ENCODE peak calls at places on chromosomes 11 and 22, in nine cellular contexts. K is Panc1, S is HCT116, P is A549, T is GM23338, L is GM12878, Q is SK-N-SH, A is HepG2, Z is K562. X is an unnamed sample.

GRCh38 chr22:42001127-42001526 is 2.5 kb downstream of the WBP2NL start:
- DNase-seq in K (no peak), S (no peak), P (no peak), T (no peak), L (no peak), Q (no peak), A (no peak), Z (no peak), X (no peak)

GRCh38 chr22:38051261-38051660 is 5.9 kb upstream of the PICK1 start:
- DNase-seq in K (no peak), S (no peak), P (no peak), T (no peak), L (no peak), Q (no peak), A (no peak), Z (no peak), X (no peak)

GRCh38 chr22:31748490-31748889 is 1.4 kb downstream of the PRR14L start:
- DNase-seq in K (no peak), S (no peak), P (no peak), T (peak), L (no peak), Q (no peak), A (no peak), Z (no peak), X (no peak)

GRCh38 chr11:95592455-95592854 is 197.1 kb downstream of the FAM76B start:
- DNase-seq in K (no peak), S (no peak), P (no peak), T (peak), L (no peak), Q (no peak), A (no peak), Z (no peak), X (no peak)

GRCh38 chr11:94574193-94574961 is 7.2 kb downstream of the PIWIL4 start:
- DNase-seq in K (no peak), S (no peak), P (no peak), T (no peak), L (no peak), Q (no peak), A (no peak), Z (peak), X (peak)

GRCh38 chr11:68374531-68374930 is 62.1 kb downstream of the LRP5 start:
- DNase-seq in K (no peak), S (no peak), P (no peak), T (no peak), L (no peak), Q (no peak), A (no peak), Z (no peak), X (no peak)

GRCh38 chr11:44952500-44953260 is 2.0 kb upstream of the TP53I11 start:
- DNase-seq in K (no peak), S (no peak), P (no peak), T (no peak), L (no peak), Q (no peak), A (no peak), Z (no peak), X (no peak)

GRCh38 chr11:78450866-78451265 is 33.2 kb upstream of the GAB2 start:
- DNase-seq in K (no peak), S (no peak), P (no peak), T (no peak), L (no peak), Q (no peak), A (no peak), Z (no peak), X (no peak)

GRCh38 chr11:67545280-67545679 is 22.0 kb upstream of the CABP2 start:
- DNase-seq in K (no peak), S (no peak), P (no peak), T (peak), L (no peak), Q (no peak), A (peak), Z (peak), X (no peak)

GRCh38 chr11:2376751-2377451 is at the start of gene CD81:
- DNase-seq in K (no peak), S (no peak), P (peak), T (no peak), L (no peak), Q (peak), A (no peak), Z (peak), X (no peak)

GRCh38 chr11:87322570-87322969 is 284.8 kb downstream of the TMEM135 start:
- DNase-seq in K (no peak), S (no peak), P (no peak), T (no peak), L (no peak), Q (no peak), A (no peak), Z (no peak), X (no peak)

GRCh38 chr11:46537851-46538295 is 56.0 kb downstream of the AMBRA1 start:
- DNase-seq in K (peak), S (peak), P (peak), T (peak), L (no peak), Q (peak), A (peak), Z (peak), X (peak)

GRCh38 chr11:84256618-84257017 is 970.5 kb upstream of the CCDC90B start:
- DNase-seq in K (no peak), S (no peak), P (no peak), T (no peak), L (no peak), Q (no peak), A (no peak), Z (no peak), X (no peak)

GRCh38 chr11:126246636-126247035 is 22.1 kb downstream of the SRPRA start:
- DNase-seq in K (no peak), S (no peak), P (no peak), T (no peak), L (no peak), Q (no peak), A (no peak), Z (no peak), X (no peak)

GRCh38 chr11:45133871-45134270 is 12.6 kb upstream of the PRDM11 start:
- DNase-seq in K (no peak), S (no peak), P (no peak), T (no peak), L (no peak), Q (no peak), A (no peak), Z (no peak), X (no peak)

GRCh38 chr11:653837-654236 is 16.8 kb downstream of the DRD4 start:
- DNase-seq in K (no peak), S (no peak), P (no peak), T (no peak), L (no peak), Q (no peak), A (no peak), Z (no peak), X (no peak)

GRCh38 chr11:61940466-61940865 is 9.7 kb upstream of the BEST1 start:
- DNase-seq in K (no peak), S (no peak), P (no peak), T (no peak), L (no peak), Q (no peak), A (no peak), Z (no peak), X (no peak)
- TF ChIP-seq REST in K (no peak), S (no peak), P (no peak), T (no peak), L (no peak), Q (no peak), A (no peak), Z (no peak), X (no peak)

GRCh38 chr22:24408630-24409029 is 18.8 kb upstream of the ADORA2A start:
- DNase-seq in K (no peak), S (no peak), P (no peak), T (no peak), L (no peak), Q (peak), A (no peak), Z (no peak), X (no peak)

GRCh38 chr22:24412274-24412673 is 15.1 kb upstream of the ADORA2A start:
- DNase-seq in K (no peak), S (no peak), P (no peak), T (no peak), L (no peak), Q (no peak), A (no peak), Z (no peak), X (no peak)

GRCh38 chr22:24411256-24412004 is 16.0 kb upstream of the ADORA2A start:
- DNase-seq in K (no peak), S (no peak), P (no peak), T (no peak), L (no peak), Q (peak), A (no peak), Z (no peak), X (no peak)

GRCh38 chr22:24409707-24410106 is 17.7 kb upstream of the ADORA2A start:
- DNase-seq in K (no peak), S (no peak), P (no peak), T (no peak), L (no peak), Q (no peak), A (no peak), Z (no peak), X (no peak)

GRCh38 chr22:24410110-24410856 is 17.1 kb upstream of the ADORA2A start:
- DNase-seq in K (no peak), S (no peak), P (no peak), T (no peak), L (no peak), Q (peak), A (no peak), Z (no peak), X (no peak)
- TF ChIP-seq REST in K (no peak), S (no peak), P (no peak), T (no peak), L (no peak), Q (peak), A (no peak), Z (no peak), X (no peak)

GRCh38 chr11:120244966-120245365 is 5.0 kb downstream of the POU2F3 start:
- DNase-seq in K (no peak), S (no peak), P (no peak), T (no peak), L (no peak), Q (no peak), A (no peak), Z (no peak), X (no peak)
- TF ChIP-seq REST in K (no peak), S (no peak), P (no peak), T (no peak), L (no peak), Q (no peak), A (no peak), Z (no peak), X (no peak)

GRCh38 chr11:113387605-113388211 is at the start of gene ANKK1:
- DNase-seq in K (no peak), S (peak), P (no peak), T (peak), L (no peak), Q (peak), A (no peak), Z (peak), X (no peak)
- TF ChIP-seq REST in K (no peak), S (no peak), P (no peak), T (peak), L (no peak), Q (no peak), A (no peak), Z (no peak), X (no peak)

GRCh38 chr11:64039012-64039665 is 3.4 kb downstream of the FLRT1 start:
- DNase-seq in K (no peak), S (no peak), P (no peak), T (no peak), L (no peak), Q (no peak), A (no peak), Z (no peak), X (no peak)

GRCh38 chr11:64038500-64038899 is 2.8 kb downstream of the FLRT1 start:
- DNase-seq in K (no peak), S (no peak), P (no peak), T (no peak), L (no peak), Q (no peak), A (no peak), Z (no peak), X (no peak)

GRCh38 chr11:64042301-64042700 is 6.6 kb downstream of the FLRT1 start:
- DNase-seq in K (no peak), S (no peak), P (no peak), T (no peak), L (no peak), Q (no peak), A (peak), Z (no peak), X (no peak)

GRCh38 chr11:64041846-64042245 is 6.1 kb downstream of the FLRT1 start:
- DNase-seq in K (no peak), S (no peak), P (no peak), T (no peak), L (no peak), Q (no peak), A (no peak), Z (no peak), X (no peak)

DNA sequence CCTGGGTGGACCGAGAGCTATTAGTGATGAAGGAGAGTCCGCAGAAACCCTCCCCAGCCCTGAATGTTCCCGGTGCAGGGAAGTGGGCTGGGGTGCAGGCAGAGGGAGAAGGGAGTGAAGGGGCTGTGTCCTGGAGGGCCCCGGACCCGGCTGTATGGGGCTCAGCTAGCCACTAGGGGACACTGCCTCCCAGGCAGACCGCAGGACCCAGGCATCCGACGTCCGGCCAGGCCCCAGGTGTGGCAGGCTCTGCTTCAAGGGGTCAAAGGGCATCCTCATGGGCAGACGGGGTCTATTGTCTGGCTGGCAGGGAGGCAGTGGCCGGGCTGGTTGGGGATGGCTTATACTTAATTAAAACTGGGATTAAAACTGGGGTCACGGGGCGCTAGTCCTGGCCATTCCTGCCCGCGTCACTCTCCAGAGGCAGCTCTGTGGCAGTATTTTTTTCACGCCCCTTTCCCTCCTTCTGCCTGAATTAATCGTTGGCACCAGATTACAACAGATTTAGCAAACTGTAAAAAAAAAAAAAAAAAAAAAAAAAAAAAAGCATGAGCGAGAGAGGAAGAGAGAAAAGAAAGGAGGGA is 5.0 kb downstream of the FLRT1 start:
- DNase-seq in K (no peak), S (no peak), P (peak), T (peak), L (no peak), Q (peak), A (peak), Z (peak), X (no peak)
- TF ChIP-seq REST in K (no peak), S (no peak), P (no peak), T (no peak), L (no peak), Q (no peak), A (no peak), Z (no peak), X (no peak)

GRCh38 chr11:66509131-66509561 is 1.3 kb upstream of the BBS1 start:
- DNase-seq in K (no peak), S (no peak), P (no peak), T (no peak), L (no peak), Q (no peak), A (peak), Z (no peak), X (peak)

GRCh38 chr11:66505276-66505816 is 5.1 kb upstream of the BBS1 start:
- DNase-seq in K (no peak), S (no peak), P (no peak), T (no peak), L (no peak), Q (no peak), A (no peak), Z (no peak), X (no peak)

GRCh38 chr11:66510990-66511339 is 530 bp downstream of the BBS1 start:
- DNase-seq in K (no peak), S (no peak), P (no peak), T (no peak), L (no peak), Q (no peak), A (no peak), Z (no peak), X (no peak)

DNA sequence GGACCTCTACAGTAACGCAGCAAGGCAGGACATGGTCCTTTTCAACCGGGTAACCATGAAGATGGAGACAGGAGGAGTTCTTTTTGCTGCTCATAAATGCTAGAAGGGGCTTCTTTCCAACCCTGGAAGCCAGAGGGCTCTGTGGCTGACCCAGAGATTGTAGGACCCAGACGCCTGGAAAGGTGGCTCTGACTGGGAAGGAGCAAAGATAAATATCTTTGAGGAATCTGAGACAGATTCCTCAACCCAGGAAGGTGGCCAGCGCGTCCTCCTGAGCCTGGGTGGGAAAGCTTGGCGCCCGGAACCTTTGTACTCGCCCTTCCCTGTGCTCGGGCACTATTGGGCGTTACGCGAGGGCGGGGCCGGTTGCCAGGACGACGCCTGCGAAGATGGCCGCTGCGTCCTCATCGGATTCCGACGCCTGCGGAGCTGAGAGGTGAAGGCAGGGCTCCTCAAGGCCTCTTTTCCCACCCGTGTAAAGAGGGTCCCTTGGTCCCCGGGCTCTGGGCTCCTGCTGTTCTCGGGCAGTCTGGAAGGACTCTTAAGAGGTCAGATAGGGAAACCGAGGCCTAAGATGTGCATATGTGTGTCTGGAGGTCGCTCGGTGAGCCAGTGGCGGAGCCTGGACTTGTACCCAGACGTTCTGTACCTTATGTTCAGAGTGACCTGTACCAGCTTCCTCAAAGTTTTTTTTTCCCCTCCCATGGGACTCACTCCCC is at the start of gene BBS1:
- DNase-seq in K (peak), S (peak), P (peak), T (peak), L (peak), Q (peak), A (peak), Z (peak), X (peak)
- TF ChIP-seq REST in K (no peak), S (no peak), P (no peak), T (no peak), L (no peak), Q (peak), A (no peak), Z (peak), X (peak)

DNA sequence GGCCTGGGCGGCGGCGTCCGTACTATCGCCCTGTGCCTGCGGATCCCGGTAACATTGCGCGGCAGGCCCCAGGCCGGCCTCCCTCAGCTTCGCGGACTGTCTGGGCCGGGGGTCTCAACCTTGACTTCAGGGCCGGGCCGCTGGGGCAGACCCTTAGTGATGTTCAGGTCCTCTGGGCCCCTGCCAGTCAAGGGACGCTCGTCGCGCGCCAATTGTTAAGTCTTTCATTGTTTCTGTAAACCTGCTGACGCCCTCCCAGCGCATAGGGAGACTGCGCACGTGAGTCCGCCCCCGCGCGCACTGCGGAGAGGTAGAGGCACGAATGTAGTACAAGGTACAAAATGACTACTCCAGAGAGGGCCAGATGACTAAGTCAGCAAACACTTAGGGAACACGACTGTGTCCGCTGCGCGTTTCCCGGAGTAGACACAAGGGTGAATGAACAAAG is 451 bp upstream of the HDHD5 start:
- DNase-seq in K (no peak), S (peak), P (peak), T (peak), L (no peak), Q (no peak), A (no peak), Z (no peak), X (no peak)
- TF ChIP-seq REST in K (no peak), S (no peak), P (no peak), T (no peak), L (no peak), Q (no peak), A (no peak), Z (no peak), X (no peak)

DNA sequence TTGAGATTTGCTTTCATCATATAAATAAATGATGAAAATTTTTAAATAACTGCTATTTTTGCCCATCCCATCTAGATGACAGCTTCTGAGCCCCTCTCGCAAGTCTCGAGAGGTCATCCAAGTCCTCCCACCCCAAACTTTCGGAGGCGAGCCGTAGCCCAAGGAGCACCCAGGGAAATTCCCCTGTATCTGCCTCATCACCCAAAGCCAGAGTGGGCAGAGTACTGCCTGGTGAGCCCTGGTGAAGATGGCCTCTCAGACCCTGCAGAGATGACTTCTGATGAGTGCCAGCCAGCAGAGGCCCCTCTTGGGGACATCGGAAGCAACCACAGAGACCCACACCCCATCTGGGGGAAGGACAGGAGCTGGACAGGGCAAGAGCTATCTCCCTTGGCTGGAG is 83.9 kb upstream of the PARVA start:
- DNase-seq in K (no peak), S (no peak), P (no peak), T (no peak), L (no peak), Q (peak), A (no peak), Z (no peak), X (no peak)
- TF ChIP-seq REST in K (no peak), S (no peak), P (no peak), T (no peak), L (no peak), Q (no peak), A (no peak), Z (no peak), X (no peak)

X was measured in HL-60.